ENCODE peak calls at places on chromosome 16, in six cellular contexts. D, M, R, N, B and Z are unnamed samples.

GRCh38 chr16:79754081-79754872 is 153.7 kb upstream of the MAF start:
- DNase-seq in R (no peak), N (no peak), D (no peak), B (no peak), M (no peak), Z (no peak)

GRCh38 chr16:27237229-27238015 is 31.1 kb downstream of the NSMCE1 start:
- DNase-seq in R (peak; percentile 79), N (no peak), B (no peak), D (peak; percentile 75), M (peak; percentile 80), Z (no peak)

GRCh38 chr16:84380405-84380804 is 12.1 kb downstream of the ATP2C2 start:
- DNase-seq in N (no peak), R (no peak), D (no peak), B (no peak), M (no peak), Z (no peak)

GRCh38 chr16:17062676-17063075 is 408.1 kb downstream of the XYLT1 start:
- DNase-seq in N (no peak), B (no peak), R (no peak), D (no peak), M (no peak), Z (no peak)

GRCh38 chr16:3129137-3130131 is 5.4 kb upstream of the ZNF213 start:
- DNase-seq in R (peak; percentile 59), B (no peak), M (peak; percentile 65), D (peak; percentile 77), N (peak; percentile 86), Z (peak; percentile 77)

GRCh38 chr16:67657751-67658518 is 2.1 kb downstream of the ACD start:
- DNase-seq in B (no peak), M (no peak), D (no peak), N (no peak), R (no peak), Z (no peak)

GRCh38 chr16:62648256-62648655 is 612.0 kb upstream of the CDH8 start:
- DNase-seq in R (no peak), M (no peak), B (no peak), N (no peak), D (no peak), Z (no peak)

GRCh38 chr16:70162041-70162451 is 11.5 kb upstream of the CLEC18C start:
- DNase-seq in R (no peak), D (no peak), N (no peak), M (peak; percentile 14), B (peak; percentile 95), Z (peak; percentile 78)

GRCh38 chr16:81668243-81669097 is 110.6 kb upstream of the PLCG2 start:
- DNase-seq in R (no peak), M (no peak), D (no peak), N (no peak), B (no peak), Z (no peak)

GRCh38 chr16:67278773-67279295 is 498 bp upstream of the PLEKHG4 start:
- DNase-seq in R (no peak), N (no peak), B (no peak), M (peak; percentile 78), D (peak; percentile 38), Z (no peak)

GRCh38 chr16:29974291-29975133 is 844 bp downstream of the TAOK2 start:
- DNase-seq in N (no peak), D (peak; percentile 18), R (no peak), B (no peak), M (peak; percentile 41), Z (peak; percentile 31)

GRCh38 chr16:3998793-3999478 is 117.3 kb downstream of the ADCY9 start:
- DNase-seq in B (no peak), R (no peak), D (no peak), N (no peak), M (no peak), Z (no peak)

GRCh38 chr16:2142942-2143868 is 5.2 kb upstream of the RAB26 start:
- DNase-seq in R (no peak), B (no peak), M (no peak), N (no peak), D (no peak), Z (no peak)

GRCh38 chr16:87074635-87075318 is 242.4 kb downstream of the C16orf95 start:
- DNase-seq in R (no peak), B (no peak), N (no peak), M (peak; percentile 74), D (no peak), Z (no peak)

GRCh38 chr16:4111748-4112696 is 4.2 kb downstream of the ADCY9 start:
- DNase-seq in B (no peak), R (no peak), M (no peak), D (no peak), N (no peak), Z (peak; percentile 12)

GRCh38 chr16:75218256-75219076 is at the start of gene CTRB1:
- DNase-seq in D (no peak), M (peak; percentile 60), B (no peak), N (peak; percentile 18), R (no peak), Z (no peak)

GRCh38 chr16:54444851-54445523 is 158.4 kb upstream of the IRX3 start:
- DNase-seq in M (no peak), R (no peak), D (no peak), B (no peak), N (no peak), Z (peak; percentile 52)

GRCh38 chr16:56257666-56258359 is 66.5 kb downstream of the GNAO1 start:
- DNase-seq in B (no peak), M (no peak), R (no peak), D (no peak), N (no peak), Z (no peak)

GRCh38 chr16:230949-231348 is 1.7 kb upstream of the LUC7L start:
- DNase-seq in M (no peak), R (no peak), N (no peak), D (no peak), B (no peak), Z (no peak)

GRCh38 chr16:53126390-53126789 is 71.6 kb downstream of the CHD9 start:
- DNase-seq in N (no peak), M (no peak), B (no peak), D (no peak), R (no peak), Z (no peak)

GRCh38 chr16:53055603-53056527 is 1.1 kb downstream of the CHD9 start:
- DNase-seq in M (no peak), R (no peak), D (no peak), N (peak; percentile 54), B (peak; percentile 19), Z (peak; percentile 78)

GRCh38 chr16:25691519-25692091 is at the start of gene HS3ST4:
- DNase-seq in M (peak; percentile 19), N (no peak), R (no peak), B (no peak), D (no peak), Z (no peak)

GRCh38 chr16:66728117-66728787 is 23.2 kb downstream of the DYNC1LI2 start:
- DNase-seq in M (peak; percentile 67), B (no peak), D (no peak), R (no peak), N (peak; percentile 77), Z (peak; percentile 67)

GRCh38 chr16:84794626-84795025 is 25.2 kb upstream of the CRISPLD2 start:
- DNase-seq in R (no peak), N (no peak), B (no peak), D (no peak), M (no peak), Z (no peak)

GRCh38 chr16:30335598-30336474 is 19.3 kb downstream of the CD2BP2 start:
- DNase-seq in N (no peak), M (no peak), R (no peak), B (no peak), D (peak; percentile 32), Z (peak; percentile 77)

GRCh38 chr16:78269251-78269650 is 169.8 kb downstream of the WWOX start:
- DNase-seq in R (no peak), D (no peak), B (no peak), M (no peak), N (no peak), Z (no peak)

GRCh38 chr16:70804153-70804728 is 3.3 kb upstream of the VAC14 start:
- DNase-seq in R (no peak), N (no peak), D (no peak), M (no peak), B (peak; percentile 56), Z (peak; percentile 89)

GRCh38 chr16:73058616-73059409 is 10.9 kb upstream of the ZFHX3 start:
- DNase-seq in M (peak; percentile 51), B (no peak), N (peak; percentile 61), R (no peak), D (no peak), Z (peak; percentile 47)

GRCh38 chr16:68086860-68087268 is 1.7 kb downstream of the NFATC3 start:
- DNase-seq in D (no peak), R (no peak), N (no peak), M (no peak), B (no peak), Z (peak; percentile 30)

GRCh38 chr16:54370653-54371052 is 84.1 kb upstream of the IRX3 start:
- DNase-seq in N (no peak), D (no peak), B (no peak), R (no peak), M (no peak), Z (no peak)

GRCh38 chr16:48542020-48542473 is 67.9 kb downstream of the N4BP1 start:
- DNase-seq in D (no peak), R (no peak), B (no peak), N (peak; percentile 80), M (no peak), Z (peak; percentile 30)

GRCh38 chr16:89354325-89354724 is 136.0 kb downstream of the ANKRD11 start:
- DNase-seq in N (no peak), M (no peak), D (no peak), B (no peak), R (no peak), Z (no peak)

GRCh38 chr16:47664653-47665325 is 203.7 kb downstream of the PHKB start:
- DNase-seq in D (no peak), R (no peak), B (no peak), N (no peak), M (peak; percentile 10), Z (no peak)

GRCh38 chr16:7679899-7680298 is 347.3 kb downstream of the RBFOX1 start:
- DNase-seq in M (no peak), B (no peak), N (no peak), R (no peak), D (no peak), Z (no peak)